ENCODE peak calls at places on chromosome 14, in eight cellular contexts. One of them, this sample, is unnamed.

GRCh38 chr14:100972134-100972905 is 68.8 kb upstream of the RTL1 start:
- DNase-seq in right cardiac atrium: no peak
- DNase-seq in GM04504: no peak
- DNase-seq in IMR-90: no peak
- DNase-seq in stimulated activated CD4-positive, alpha-beta T cell treated with anti-CD3 and anti-CD28 coated beads, Interleukin-12 subunit alpha, Interleukin-12 subunit beta, amount 100 ng/mL, for 48 hours: no peak
- DNase-seq in A549: no peak
- DNase-seq in AG10803: no peak
- DNase-seq in Daoy: no peak
- DNase-seq in this sample: no peak

GRCh38 chr14:37480446-37481290 is 114.4 kb downstream of the FOXA1 start:
- DNase-seq in right cardiac atrium: no peak
- DNase-seq in GM04504: peak; percentile 28
- DNase-seq in IMR-90: no peak
- DNase-seq in stimulated activated CD4-positive, alpha-beta T cell treated with anti-CD3 and anti-CD28 coated beads, Interleukin-12 subunit alpha, Interleukin-12 subunit beta, amount 100 ng/mL, for 48 hours: no peak
- DNase-seq in A549: no peak
- DNase-seq in AG10803: peak; percentile 47
- DNase-seq in Daoy: no peak
- DNase-seq in this sample: no peak

GRCh38 chr14:51507556-51508511 is 143.9 kb upstream of the FRMD6 start:
- DNase-seq in right cardiac atrium: peak; percentile 84
- DNase-seq in GM04504: peak; percentile 93
- DNase-seq in IMR-90: peak; percentile 28
- DNase-seq in stimulated activated CD4-positive, alpha-beta T cell treated with anti-CD3 and anti-CD28 coated beads, Interleukin-12 subunit alpha, Interleukin-12 subunit beta, amount 100 ng/mL, for 48 hours: no peak
- DNase-seq in A549: no peak
- DNase-seq in AG10803: peak; percentile 90
- DNase-seq in Daoy: peak; percentile 37
- DNase-seq in this sample: no peak

GRCh38 chr14:47012533-47012932 is 361.0 kb upstream of the RPL10L start:
- DNase-seq in right cardiac atrium: no peak
- DNase-seq in GM04504: no peak
- DNase-seq in IMR-90: no peak
- DNase-seq in stimulated activated CD4-positive, alpha-beta T cell treated with anti-CD3 and anti-CD28 coated beads, Interleukin-12 subunit alpha, Interleukin-12 subunit beta, amount 100 ng/mL, for 48 hours: no peak
- DNase-seq in A549: no peak
- DNase-seq in AG10803: no peak
- DNase-seq in Daoy: no peak
- DNase-seq in this sample: no peak

GRCh38 chr14:92460916-92461579 is 52.5 kb upstream of the RIN3 start:
- DNase-seq in right cardiac atrium: peak; percentile 72
- DNase-seq in GM04504: peak; percentile 68
- DNase-seq in IMR-90: peak; percentile 82
- DNase-seq in stimulated activated CD4-positive, alpha-beta T cell treated with anti-CD3 and anti-CD28 coated beads, Interleukin-12 subunit alpha, Interleukin-12 subunit beta, amount 100 ng/mL, for 48 hours: no peak
- DNase-seq in A549: no peak
- DNase-seq in AG10803: peak; percentile 87
- DNase-seq in Daoy: peak; percentile 61
- DNase-seq in this sample: no peak

GRCh38 chr14:50040905-50041465 is 75.4 kb downstream of the VCPKMT start:
- DNase-seq in right cardiac atrium: no peak
- DNase-seq in GM04504: no peak
- DNase-seq in IMR-90: no peak
- DNase-seq in stimulated activated CD4-positive, alpha-beta T cell treated with anti-CD3 and anti-CD28 coated beads, Interleukin-12 subunit alpha, Interleukin-12 subunit beta, amount 100 ng/mL, for 48 hours: no peak
- DNase-seq in A549: no peak
- DNase-seq in AG10803: no peak
- DNase-seq in Daoy: no peak
- DNase-seq in this sample: no peak

GRCh38 chr14:57293851-57294837 is 25.4 kb downstream of the AP5M1 start:
- DNase-seq in right cardiac atrium: no peak
- DNase-seq in GM04504: no peak
- DNase-seq in IMR-90: peak; percentile 35
- DNase-seq in stimulated activated CD4-positive, alpha-beta T cell treated with anti-CD3 and anti-CD28 coated beads, Interleukin-12 subunit alpha, Interleukin-12 subunit beta, amount 100 ng/mL, for 48 hours: no peak
- DNase-seq in A549: no peak
- DNase-seq in AG10803: peak; percentile 34
- DNase-seq in Daoy: no peak
- DNase-seq in this sample: peak; percentile 54

GRCh38 chr14:93106541-93107156 is 9.1 kb downstream of the ITPK1 start:
- DNase-seq in right cardiac atrium: no peak
- DNase-seq in GM04504: no peak
- DNase-seq in IMR-90: no peak
- DNase-seq in stimulated activated CD4-positive, alpha-beta T cell treated with anti-CD3 and anti-CD28 coated beads, Interleukin-12 subunit alpha, Interleukin-12 subunit beta, amount 100 ng/mL, for 48 hours: no peak
- DNase-seq in A549: no peak
- DNase-seq in AG10803: no peak
- DNase-seq in Daoy: no peak
- DNase-seq in this sample: no peak

GRCh38 chr14:23612354-23612732 is 23.8 kb upstream of the DHRS2 start:
- DNase-seq in right cardiac atrium: no peak
- DNase-seq in GM04504: no peak
- DNase-seq in IMR-90: no peak
- DNase-seq in stimulated activated CD4-positive, alpha-beta T cell treated with anti-CD3 and anti-CD28 coated beads, Interleukin-12 subunit alpha, Interleukin-12 subunit beta, amount 100 ng/mL, for 48 hours: no peak
- DNase-seq in A549: no peak
- DNase-seq in AG10803: no peak
- DNase-seq in Daoy: no peak
- DNase-seq in this sample: no peak

GRCh38 chr14:77549451-77549850 is 50.8 kb upstream of the ISM2 start:
- DNase-seq in right cardiac atrium: no peak
- DNase-seq in GM04504: no peak
- DNase-seq in IMR-90: no peak
- DNase-seq in stimulated activated CD4-positive, alpha-beta T cell treated with anti-CD3 and anti-CD28 coated beads, Interleukin-12 subunit alpha, Interleukin-12 subunit beta, amount 100 ng/mL, for 48 hours: no peak
- DNase-seq in A549: no peak
- DNase-seq in AG10803: no peak
- DNase-seq in Daoy: no peak
- DNase-seq in this sample: no peak

GRCh38 chr14:96119947-96120346 is 80.8 kb downstream of the C14orf132 start:
- DNase-seq in right cardiac atrium: no peak
- DNase-seq in GM04504: no peak
- DNase-seq in IMR-90: peak; percentile 43
- DNase-seq in stimulated activated CD4-positive, alpha-beta T cell treated with anti-CD3 and anti-CD28 coated beads, Interleukin-12 subunit alpha, Interleukin-12 subunit beta, amount 100 ng/mL, for 48 hours: no peak
- DNase-seq in A549: no peak
- DNase-seq in AG10803: no peak
- DNase-seq in Daoy: no peak
- DNase-seq in this sample: no peak

GRCh38 chr14:75141062-75141461 is 14.2 kb upstream of the NEK9 start:
- DNase-seq in right cardiac atrium: no peak
- DNase-seq in GM04504: no peak
- DNase-seq in IMR-90: no peak
- DNase-seq in stimulated activated CD4-positive, alpha-beta T cell treated with anti-CD3 and anti-CD28 coated beads, Interleukin-12 subunit alpha, Interleukin-12 subunit beta, amount 100 ng/mL, for 48 hours: no peak
- DNase-seq in A549: no peak
- DNase-seq in AG10803: no peak
- DNase-seq in Daoy: no peak
- DNase-seq in this sample: no peak

GRCh38 chr14:92397140-92397815 is 74.3 kb downstream of the SLC24A4 start:
- DNase-seq in right cardiac atrium: no peak
- DNase-seq in GM04504: peak; percentile 76
- DNase-seq in IMR-90: peak; percentile 62
- DNase-seq in stimulated activated CD4-positive, alpha-beta T cell treated with anti-CD3 and anti-CD28 coated beads, Interleukin-12 subunit alpha, Interleukin-12 subunit beta, amount 100 ng/mL, for 48 hours: no peak
- DNase-seq in A549: peak; percentile 68
- DNase-seq in AG10803: peak; percentile 78
- DNase-seq in Daoy: peak; percentile 84
- DNase-seq in this sample: no peak

GRCh38 chr14:67188326-67188725 is 914 bp upstream of the GARIN2 start:
- DNase-seq in right cardiac atrium: no peak
- DNase-seq in GM04504: no peak
- DNase-seq in IMR-90: no peak
- DNase-seq in stimulated activated CD4-positive, alpha-beta T cell treated with anti-CD3 and anti-CD28 coated beads, Interleukin-12 subunit alpha, Interleukin-12 subunit beta, amount 100 ng/mL, for 48 hours: no peak
- DNase-seq in A549: no peak
- DNase-seq in AG10803: no peak
- DNase-seq in Daoy: no peak
- DNase-seq in this sample: no peak

GRCh38 chr14:34324363-34324795 is 137.7 kb downstream of the SPTSSA start:
- DNase-seq in right cardiac atrium: no peak
- DNase-seq in GM04504: no peak
- DNase-seq in IMR-90: peak; percentile 26
- DNase-seq in stimulated activated CD4-positive, alpha-beta T cell treated with anti-CD3 and anti-CD28 coated beads, Interleukin-12 subunit alpha, Interleukin-12 subunit beta, amount 100 ng/mL, for 48 hours: peak; percentile 38
- DNase-seq in A549: peak; percentile 40
- DNase-seq in AG10803: peak; percentile 28
- DNase-seq in Daoy: peak; percentile 44
- DNase-seq in this sample: peak; percentile 64

GRCh38 chr14:101191882-101192660 is 288.5 kb upstream of the RTL1 start:
- DNase-seq in right cardiac atrium: no peak
- DNase-seq in GM04504: no peak
- DNase-seq in IMR-90: no peak
- DNase-seq in stimulated activated CD4-positive, alpha-beta T cell treated with anti-CD3 and anti-CD28 coated beads, Interleukin-12 subunit alpha, Interleukin-12 subunit beta, amount 100 ng/mL, for 48 hours: no peak
- DNase-seq in A549: no peak
- DNase-seq in AG10803: no peak
- DNase-seq in Daoy: no peak
- DNase-seq in this sample: no peak

GRCh38 chr14:94559638-94560290 is 1.5 kb upstream of the SERPINA4 start:
- DNase-seq in right cardiac atrium: no peak
- DNase-seq in GM04504: no peak
- DNase-seq in IMR-90: no peak
- DNase-seq in stimulated activated CD4-positive, alpha-beta T cell treated with anti-CD3 and anti-CD28 coated beads, Interleukin-12 subunit alpha, Interleukin-12 subunit beta, amount 100 ng/mL, for 48 hours: no peak
- DNase-seq in A549: no peak
- DNase-seq in AG10803: no peak
- DNase-seq in Daoy: no peak
- DNase-seq in this sample: no peak

GRCh38 chr14:91872517-91873470 is 5.5 kb upstream of the TC2N start:
- DNase-seq in right cardiac atrium: peak; percentile 85
- DNase-seq in GM04504: no peak
- DNase-seq in IMR-90: peak; percentile 83
- DNase-seq in stimulated activated CD4-positive, alpha-beta T cell treated with anti-CD3 and anti-CD28 coated beads, Interleukin-12 subunit alpha, Interleukin-12 subunit beta, amount 100 ng/mL, for 48 hours: no peak
- DNase-seq in A549: peak; percentile 37
- DNase-seq in AG10803: peak; percentile 86
- DNase-seq in Daoy: peak; percentile 33
- DNase-seq in this sample: no peak

GRCh38 chr14:75518625-75519024 is 3.6 kb upstream of the BATF start:
- DNase-seq in right cardiac atrium: no peak
- DNase-seq in GM04504: no peak
- DNase-seq in IMR-90: no peak
- DNase-seq in stimulated activated CD4-positive, alpha-beta T cell treated with anti-CD3 and anti-CD28 coated beads, Interleukin-12 subunit alpha, Interleukin-12 subunit beta, amount 100 ng/mL, for 48 hours: no peak
- DNase-seq in A549: no peak
- DNase-seq in AG10803: no peak
- DNase-seq in Daoy: peak; percentile 40
- DNase-seq in this sample: peak; percentile 47

GRCh38 chr14:95023115-95023514 is 134.2 kb downstream of the DICER1 start:
- DNase-seq in right cardiac atrium: no peak
- DNase-seq in GM04504: no peak
- DNase-seq in IMR-90: no peak
- DNase-seq in stimulated activated CD4-positive, alpha-beta T cell treated with anti-CD3 and anti-CD28 coated beads, Interleukin-12 subunit alpha, Interleukin-12 subunit beta, amount 100 ng/mL, for 48 hours: no peak
- DNase-seq in A549: no peak
- DNase-seq in AG10803: no peak
- DNase-seq in Daoy: no peak
- DNase-seq in this sample: no peak

GRCh38 chr14:22599349-22599748 is 1.2 kb downstream of the ABHD4 start:
- DNase-seq in right cardiac atrium: no peak
- DNase-seq in GM04504: no peak
- DNase-seq in IMR-90: no peak
- DNase-seq in stimulated activated CD4-positive, alpha-beta T cell treated with anti-CD3 and anti-CD28 coated beads, Interleukin-12 subunit alpha, Interleukin-12 subunit beta, amount 100 ng/mL, for 48 hours: no peak
- DNase-seq in A549: no peak
- DNase-seq in AG10803: no peak
- DNase-seq in Daoy: no peak
- DNase-seq in this sample: no peak

GRCh38 chr14:73833530-73834257 is 17.9 kb upstream of the PTGR2 start:
- DNase-seq in right cardiac atrium: peak; percentile 80
- DNase-seq in GM04504: no peak
- DNase-seq in IMR-90: peak; percentile 44
- DNase-seq in stimulated activated CD4-positive, alpha-beta T cell treated with anti-CD3 and anti-CD28 coated beads, Interleukin-12 subunit alpha, Interleukin-12 subunit beta, amount 100 ng/mL, for 48 hours: no peak
- DNase-seq in A549: no peak
- DNase-seq in AG10803: peak; percentile 78
- DNase-seq in Daoy: peak; percentile 97
- DNase-seq in this sample: no peak

GRCh38 chr14:77601846-77602609 is 14.4 kb downstream of the SPTLC2 start:
- DNase-seq in right cardiac atrium: no peak
- DNase-seq in GM04504: no peak
- DNase-seq in IMR-90: no peak
- DNase-seq in stimulated activated CD4-positive, alpha-beta T cell treated with anti-CD3 and anti-CD28 coated beads, Interleukin-12 subunit alpha, Interleukin-12 subunit beta, amount 100 ng/mL, for 48 hours: no peak
- DNase-seq in A549: no peak
- DNase-seq in AG10803: no peak
- DNase-seq in Daoy: no peak
- DNase-seq in this sample: no peak

GRCh38 chr14:66330916-66331315 is 155.3 kb upstream of the CCDC196 start:
- DNase-seq in right cardiac atrium: no peak
- DNase-seq in GM04504: no peak
- DNase-seq in IMR-90: no peak
- DNase-seq in stimulated activated CD4-positive, alpha-beta T cell treated with anti-CD3 and anti-CD28 coated beads, Interleukin-12 subunit alpha, Interleukin-12 subunit beta, amount 100 ng/mL, for 48 hours: no peak
- DNase-seq in A549: no peak
- DNase-seq in AG10803: peak; percentile 2
- DNase-seq in Daoy: peak; percentile 11
- DNase-seq in this sample: no peak

GRCh38 chr14:68248481-68249255 is 429.1 kb downstream of the RAD51B start:
- DNase-seq in right cardiac atrium: peak; percentile 68
- DNase-seq in GM04504: peak; percentile 44
- DNase-seq in IMR-90: peak; percentile 78
- DNase-seq in stimulated activated CD4-positive, alpha-beta T cell treated with anti-CD3 and anti-CD28 coated beads, Interleukin-12 subunit alpha, Interleukin-12 subunit beta, amount 100 ng/mL, for 48 hours: no peak
- DNase-seq in A549: peak; percentile 61
- DNase-seq in AG10803: peak; percentile 84
- DNase-seq in Daoy: peak; percentile 81
- DNase-seq in this sample: peak; percentile 64

GRCh38 chr14:60757617-60758016 is 23.1 kb downstream of the MNAT1 start:
- DNase-seq in right cardiac atrium: no peak
- DNase-seq in GM04504: peak; percentile 69
- DNase-seq in IMR-90: peak; percentile 74
- DNase-seq in stimulated activated CD4-positive, alpha-beta T cell treated with anti-CD3 and anti-CD28 coated beads, Interleukin-12 subunit alpha, Interleukin-12 subunit beta, amount 100 ng/mL, for 48 hours: no peak
- DNase-seq in A549: no peak
- DNase-seq in AG10803: peak; percentile 83
- DNase-seq in Daoy: no peak
- DNase-seq in this sample: no peak

GRCh38 chr14:90398315-90398811 is 1.5 kb downstream of the CALM1 start:
- DNase-seq in right cardiac atrium: no peak
- DNase-seq in GM04504: no peak
- DNase-seq in IMR-90: no peak
- DNase-seq in stimulated activated CD4-positive, alpha-beta T cell treated with anti-CD3 and anti-CD28 coated beads, Interleukin-12 subunit alpha, Interleukin-12 subunit beta, amount 100 ng/mL, for 48 hours: no peak
- DNase-seq in A549: no peak
- DNase-seq in AG10803: no peak
- DNase-seq in Daoy: peak; percentile 51
- DNase-seq in this sample: peak; percentile 69

GRCh38 chr14:101480747-101481530 is 80.4 kb upstream of the DIO3 start:
- DNase-seq in right cardiac atrium: no peak
- DNase-seq in GM04504: no peak
- DNase-seq in IMR-90: peak; percentile 82
- DNase-seq in stimulated activated CD4-positive, alpha-beta T cell treated with anti-CD3 and anti-CD28 coated beads, Interleukin-12 subunit alpha, Interleukin-12 subunit beta, amount 100 ng/mL, for 48 hours: no peak
- DNase-seq in A549: peak; percentile 85
- DNase-seq in AG10803: peak; percentile 9
- DNase-seq in Daoy: peak; percentile 84
- DNase-seq in this sample: no peak

GRCh38 chr14:61498303-61498702 is 176.9 kb downstream of the PRKCH start:
- DNase-seq in right cardiac atrium: no peak
- DNase-seq in GM04504: no peak
- DNase-seq in IMR-90: no peak
- DNase-seq in stimulated activated CD4-positive, alpha-beta T cell treated with anti-CD3 and anti-CD28 coated beads, Interleukin-12 subunit alpha, Interleukin-12 subunit beta, amount 100 ng/mL, for 48 hours: no peak
- DNase-seq in A549: no peak
- DNase-seq in AG10803: peak; percentile 36
- DNase-seq in Daoy: peak; percentile 42
- DNase-seq in this sample: no peak

GRCh38 chr14:75306917-75307699 is 28.5 kb downstream of the FOS start:
- DNase-seq in right cardiac atrium: no peak
- DNase-seq in GM04504: no peak
- DNase-seq in IMR-90: peak; percentile 19
- DNase-seq in stimulated activated CD4-positive, alpha-beta T cell treated with anti-CD3 and anti-CD28 coated beads, Interleukin-12 subunit alpha, Interleukin-12 subunit beta, amount 100 ng/mL, for 48 hours: no peak
- DNase-seq in A549: peak; percentile 66
- DNase-seq in AG10803: peak; percentile 16
- DNase-seq in Daoy: peak; percentile 35
- DNase-seq in this sample: peak; percentile 40

GRCh38 chr14:94088516-94088915 is 7.4 kb downstream of the IFI27L1 start:
- DNase-seq in right cardiac atrium: no peak
- DNase-seq in GM04504: no peak
- DNase-seq in IMR-90: peak; percentile 65
- DNase-seq in stimulated activated CD4-positive, alpha-beta T cell treated with anti-CD3 and anti-CD28 coated beads, Interleukin-12 subunit alpha, Interleukin-12 subunit beta, amount 100 ng/mL, for 48 hours: no peak
- DNase-seq in A549: no peak
- DNase-seq in AG10803: no peak
- DNase-seq in Daoy: no peak
- DNase-seq in this sample: no peak

GRCh38 chr14:100531152-100531551 is 56.1 kb downstream of the BEGAIN start:
- DNase-seq in right cardiac atrium: no peak
- DNase-seq in GM04504: no peak
- DNase-seq in IMR-90: no peak
- DNase-seq in stimulated activated CD4-positive, alpha-beta T cell treated with anti-CD3 and anti-CD28 coated beads, Interleukin-12 subunit alpha, Interleukin-12 subunit beta, amount 100 ng/mL, for 48 hours: no peak
- DNase-seq in A549: no peak
- DNase-seq in AG10803: no peak
- DNase-seq in Daoy: no peak
- DNase-seq in this sample: no peak

GRCh38 chr14:38989917-38990546 is 113.0 kb downstream of the SEC23A start:
- DNase-seq in right cardiac atrium: no peak
- DNase-seq in GM04504: no peak
- DNase-seq in IMR-90: no peak
- DNase-seq in stimulated activated CD4-positive, alpha-beta T cell treated with anti-CD3 and anti-CD28 coated beads, Interleukin-12 subunit alpha, Interleukin-12 subunit beta, amount 100 ng/mL, for 48 hours: no peak
- DNase-seq in A549: no peak
- DNase-seq in AG10803: no peak
- DNase-seq in Daoy: peak; percentile 13
- DNase-seq in this sample: no peak

GRCh38 chr14:67999693-68000384 is 180.3 kb downstream of the RAD51B start:
- DNase-seq in right cardiac atrium: no peak
- DNase-seq in GM04504: peak; percentile 37
- DNase-seq in IMR-90: peak; percentile 86
- DNase-seq in stimulated activated CD4-positive, alpha-beta T cell treated with anti-CD3 and anti-CD28 coated beads, Interleukin-12 subunit alpha, Interleukin-12 subunit beta, amount 100 ng/mL, for 48 hours: no peak
- DNase-seq in A549: peak; percentile 45
- DNase-seq in AG10803: peak; percentile 81
- DNase-seq in Daoy: peak; percentile 50
- DNase-seq in this sample: no peak